ENCODE peak calls at places on chromosomes 7 and 10, in four cellular contexts. S, Q, F and J are unnamed samples.

GRCh38 chr10:32341596-32341995 is 5.4 kb downstream of the EPC1 start:
- DNase-seq in S (no peak), Q (no peak), F (no peak), J (no peak)

GRCh38 chr7:150503581-150503980 is 11.1 kb upstream of the GIMAP7 start:
- DNase-seq in F (no peak), Q (no peak), S (no peak), J (no peak)

GRCh38 chr7:34839645-34840044 is 181.6 kb downstream of the NPSR1 start:
- DNase-seq in F (no peak), S (no peak), Q (no peak), J (no peak)

GRCh38 chr10:100621360-100622205 is 85.8 kb downstream of the HIF1AN start:
- DNase-seq in F (no peak), S (no peak), Q (no peak), J (no peak)

GRCh38 chr7:83072576-83073517 is 89.8 kb downstream of the PCLO start:
- DNase-seq in Q (no peak), F (no peak), S (no peak), J (no peak)

GRCh38 chr7:116801092-116801710 is 61.2 kb upstream of the CAPZA2 start:
- DNase-seq in Q (peak), S (no peak), F (no peak), J (no peak)

GRCh38 chr10:70578371-70578947 is 24.1 kb downstream of the PRF1 start:
- DNase-seq in S (peak), F (no peak), Q (peak), J (peak)

GRCh38 chr7:37198188-37198905 is 250.3 kb downstream of the ELMO1 start:
- DNase-seq in F (no peak), Q (peak), S (no peak), J (no peak)

GRCh38 chr10:100020161-100020882 is 10.6 kb upstream of the DNMBP start:
- DNase-seq in Q (peak), S (peak), F (no peak), J (no peak)

GRCh38 chr10:63265646-63266207 is 132.6 kb downstream of the NRBF2 start:
- DNase-seq in S (no peak), Q (no peak), F (no peak), J (no peak)

GRCh38 chr7:36286241-36286640 is 103.4 kb upstream of the ANLN start:
- DNase-seq in F (no peak), S (no peak), Q (no peak), J (no peak)

GRCh38 chr7:79132844-79133451 is 320.5 kb downstream of the MAGI2 start:
- DNase-seq in Q (peak), S (no peak), F (no peak), J (no peak)

GRCh38 chr7:80929619-80930018 is 10.8 kb upstream of the SEMA3C start:
- DNase-seq in Q (no peak), S (no peak), F (no peak), J (no peak)

GRCh38 chr10:68470300-68470699 is 1.5 kb downstream of the DNA2 start:
- DNase-seq in S (no peak), Q (no peak), F (no peak), J (no peak)

GRCh38 chr10:35096312-35096711 is 6.2 kb upstream of the CUL2 start:
- DNase-seq in S (no peak), F (no peak), Q (no peak), J (no peak)

GRCh38 chr10:35089641-35090161 is 440 bp downstream of the CUL2 start:
- DNase-seq in F (no peak), S (no peak), Q (no peak), J (peak)

GRCh38 chr10:35091994-35092393 is 1.9 kb upstream of the CUL2 start:
- DNase-seq in F (no peak), Q (no peak), S (no peak), J (no peak)

GRCh38 chr10:35092851-35093250 is 2.7 kb upstream of the CUL2 start:
- DNase-seq in F (no peak), Q (no peak), S (no peak), J (no peak)

GRCh38 chr10:35090162-35090954 is at the start of gene CUL2:
- DNase-seq in S (peak), Q (peak), F (peak), J (peak)
- TF ChIP-seq POLR2A in S (peak), Q (peak), F (no peak), J (no peak)

GRCh38 chr10:48456361-48456804 is 148.5 kb downstream of the ARHGAP22 start:
- DNase-seq in F (peak), S (no peak), Q (no peak), J (peak)

GRCh38 chr10:48453451-48454301 is 147.2 kb downstream of the MAPK8 start:
- DNase-seq in S (no peak), Q (no peak), F (peak), J (no peak)

GRCh38 chr10:48454302-48455054 is 148.0 kb downstream of the MAPK8 start:
- DNase-seq in Q (no peak), F (peak), S (no peak), J (no peak)

GRCh38 chr10:48455392-48456151 is 149.1 kb downstream of the MAPK8 start:
- DNase-seq in S (no peak), Q (no peak), F (peak), J (no peak)

GRCh38 chr10:48455055-48455391 is 148.5 kb downstream of the MAPK8 start:
- DNase-seq in F (peak), Q (no peak), S (no peak), J (no peak)
- TF ChIP-seq RAD21 in F (no peak), Q (no peak), S (no peak), J (no peak)

DNA sequence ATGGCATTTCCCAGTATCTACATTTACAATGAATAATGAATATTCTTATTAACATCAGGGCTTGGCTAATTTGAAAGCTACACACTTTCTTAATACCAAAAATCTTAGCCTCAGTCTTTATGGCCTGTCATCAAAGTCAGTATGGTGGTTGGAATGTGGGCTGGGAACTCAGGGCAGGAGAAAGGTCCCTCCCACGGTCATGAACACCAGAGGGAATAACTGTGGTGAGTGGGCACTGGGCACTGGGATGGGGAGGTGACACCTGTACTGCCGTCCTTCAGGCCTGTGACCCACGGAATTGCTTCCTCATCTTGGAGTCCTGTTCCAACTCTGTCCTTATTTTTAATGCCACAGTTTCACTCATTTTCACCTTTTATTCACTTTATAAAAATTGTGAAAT is 276.9 kb upstream of the PLPP4 start:
- DNase-seq in S (no peak), Q (no peak), F (no peak), J (no peak)
- TF ChIP-seq CREB1 in S (no peak), Q (no peak), F (no peak), J (no peak)

GRCh38 chr10:112303528-112303927 is 20.3 kb downstream of the TECTB start:
- DNase-seq in F (no peak), S (no peak), Q (no peak), J (no peak)
- TF ChIP-seq POLR2A in F (no peak), S (no peak), Q (no peak), J (no peak)